ENCODE peak calls at places on chromosomes 16 and 17, in four cellular contexts. H is ovary, G is transverse colon, N is H1. K is an unnamed sample.

GRCh38 chr17:81558941-81559806 is 7.0 kb upstream of the FAAP100 start:
- DNase-seq in H (no peak), N (no peak), G (no peak), K (no peak)

GRCh38 chr17:79854080-79854861 is 15.0 kb upstream of the CBX4 start:
- DNase-seq in H (no peak), G (no peak), N (no peak), K (no peak)

GRCh38 chr16:84532299-84532724 is 27.9 kb upstream of the MEAK7 start:
- DNase-seq in G (peak; percentile 24), N (peak; percentile 87), H (peak; percentile 41), K (peak; percentile 64)

GRCh38 chr17:64022631-64023063 is 2.2 kb upstream of the ICAM2 start:
- DNase-seq in N (no peak), H (no peak), G (no peak), K (no peak)

GRCh38 chr16:15916323-15916722 is 27.9 kb upstream of the CEP20 start:
- DNase-seq in N (no peak), G (no peak), H (no peak), K (no peak)

GRCh38 chr16:2167081-2167638 is 11.6 kb downstream of the TRAF7 start:
- DNase-seq in N (no peak), G (no peak), H (no peak), K (no peak)

GRCh38 chr16:85566502-85567100 is 46.5 kb upstream of the GSE1 start:
- DNase-seq in H (no peak), G (peak; percentile 55), N (no peak), K (no peak)

GRCh38 chr16:78134944-78135619 is 35.6 kb downstream of the WWOX start:
- DNase-seq in N (no peak), H (no peak), G (no peak), K (no peak)

GRCh38 chr17:35376245-35376644 is 2.8 kb upstream of the SLFN11 start:
- DNase-seq in N (no peak), G (no peak), H (no peak), K (no peak)

GRCh38 chr16:85636234-85636812 is 23.2 kb downstream of the GSE1 start:
- DNase-seq in H (no peak), N (no peak), G (no peak), K (no peak)

GRCh38 chr16:89200850-89201466 is 621 bp upstream of the SLC22A31 start:
- DNase-seq in H (peak; percentile 41), G (no peak), N (no peak), K (no peak)

GRCh38 chr16:3787924-3788661 is 70.8 kb upstream of the TRAP1 start:
- DNase-seq in G (no peak), N (no peak), H (no peak), K (no peak)
- TF ChIP-seq POLR2A in G (no peak), N (no peak), H (no peak), K (no peak)

DNA sequence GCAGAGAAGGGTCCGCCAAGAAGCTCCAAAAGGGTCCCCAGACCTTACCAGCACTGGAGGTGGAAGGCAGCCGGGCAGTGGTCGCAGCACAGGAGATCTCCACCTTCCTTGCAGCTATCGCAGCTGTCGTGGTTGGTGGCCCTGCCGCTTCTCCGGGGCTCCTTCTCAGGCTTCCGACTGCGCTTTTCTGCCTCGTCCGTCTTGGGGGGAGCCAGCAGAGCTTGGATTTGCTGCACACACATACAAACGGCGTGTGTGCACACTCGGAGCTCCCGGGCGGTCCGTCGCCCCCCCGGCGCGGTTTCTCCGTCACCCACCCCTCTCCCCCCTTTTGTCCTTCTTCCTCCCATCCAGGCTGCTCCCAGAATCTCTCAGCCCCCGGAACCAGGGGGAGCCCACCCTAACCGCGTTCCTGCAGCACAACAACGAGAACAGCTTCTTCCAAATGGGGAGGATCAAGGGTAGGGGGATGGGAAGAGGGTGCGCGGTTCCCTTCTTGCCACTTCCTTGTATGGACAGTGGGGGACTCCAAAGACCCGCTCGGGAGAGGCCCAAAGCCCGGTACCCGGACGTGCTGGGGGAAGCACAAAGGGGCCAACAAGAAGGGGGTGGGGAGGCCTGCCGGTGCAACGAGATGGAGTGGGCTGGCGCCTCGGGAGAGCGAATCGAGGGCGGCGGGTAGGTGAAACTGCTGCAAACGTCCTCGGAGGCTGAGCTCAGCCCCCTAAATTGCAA is 1.1 kb downstream of the PHF12 start:
- DNase-seq in H (peak; percentile 74), N (no peak), G (peak; percentile 61), K (no peak)
- TF ChIP-seq EP300 in H (no peak), N (no peak), G (no peak), K (no peak)

GRCh38 chr17:75838410-75838809 is 5.8 kb downstream of the UNC13D start:
- DNase-seq in H (no peak), G (no peak), N (no peak), K (no peak)

GRCh38 chr17:75834279-75834920 is 9.8 kb downstream of the UNC13D start:
- DNase-seq in G (no peak), H (no peak), N (no peak), K (no peak)

GRCh38 chr17:75835315-75835987 is 8.8 kb downstream of the UNC13D start:
- DNase-seq in G (no peak), H (no peak), N (no peak), K (no peak)

GRCh38 chr17:75837899-75838298 is 6.3 kb downstream of the UNC13D start:
- DNase-seq in H (no peak), G (no peak), N (no peak), K (no peak)

GRCh38 chr17:75836605-75837004 is 7.6 kb downstream of the UNC13D start:
- DNase-seq in H (no peak), N (no peak), G (no peak), K (no peak)
- TF ChIP-seq POLR2A in H (no peak), N (no peak), G (no peak), K (no peak)

GRCh38 chr16:22232277-22233049 is 26.4 kb downstream of the EEF2K start:
- DNase-seq in H (no peak), G (peak; percentile 94), N (no peak), K (no peak)
- TF ChIP-seq EP300 in H (no peak), G (peak; percentile 54), N (no peak), K (no peak)

GRCh38 chr16:55048745-55049144 is 118.1 kb downstream of the IRX5 start:
- DNase-seq in G (no peak), H (no peak), N (no peak), K (no peak)

GRCh38 chr16:55046513-55046912 is 115.8 kb downstream of the IRX5 start:
- DNase-seq in G (no peak), N (no peak), H (no peak), K (no peak)

GRCh38 chr16:55046146-55046460 is 115.4 kb downstream of the IRX5 start:
- DNase-seq in H (no peak), G (no peak), N (no peak), K (no peak)

GRCh38 chr16:55047903-55048497 is 117.3 kb downstream of the IRX5 start:
- DNase-seq in N (no peak), H (no peak), G (no peak), K (no peak)

GRCh38 chr16:55047331-55047730 is 116.7 kb downstream of the IRX5 start:
- DNase-seq in H (no peak), G (no peak), N (no peak), K (no peak)
- TF ChIP-seq POLR2A in H (no peak), G (no peak), N (no peak), K (no peak)

DNA sequence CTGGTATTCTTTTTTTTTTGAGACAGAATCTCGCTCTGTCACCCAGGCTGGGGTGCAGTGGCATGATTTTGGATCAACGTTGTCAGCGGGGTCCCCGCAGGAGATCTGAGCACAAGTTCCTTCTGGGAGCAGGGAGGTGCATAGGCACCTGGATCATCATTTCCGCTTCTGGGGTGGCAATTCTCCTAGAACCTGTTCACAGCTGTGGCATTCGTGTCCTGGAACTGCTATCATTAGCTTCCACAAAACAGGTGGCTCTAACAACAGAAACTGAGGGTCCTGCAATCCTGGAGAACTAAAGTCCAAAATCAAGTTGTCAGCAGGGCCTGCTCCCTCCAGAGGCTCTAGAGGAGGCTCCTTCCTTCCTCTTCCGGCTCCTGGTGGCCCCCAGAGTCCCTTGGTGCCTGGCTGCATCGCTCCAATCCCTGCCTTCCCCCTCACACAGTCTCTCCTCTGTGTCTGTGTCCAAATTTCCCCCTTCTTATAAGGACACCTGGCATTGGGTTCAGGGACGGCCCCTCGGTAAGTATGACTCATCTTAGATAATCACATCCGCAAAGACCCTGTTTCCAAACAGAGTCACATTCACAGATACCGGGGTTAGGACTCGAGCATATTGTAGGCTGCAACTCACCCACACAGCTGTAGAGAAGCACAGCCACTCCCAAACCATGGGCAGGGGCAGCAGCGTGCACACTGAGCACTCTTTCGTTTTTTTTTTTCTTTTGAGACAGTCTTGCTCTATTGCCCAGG is 43.5 kb upstream of the KLHDC4 start:
- DNase-seq in N (no peak), H (no peak), G (peak; percentile 13), K (no peak)
- TF ChIP-seq EP300 in N (no peak), H (no peak), G (no peak), K (no peak)

GRCh38 chr17:21034350-21035235 is 8.2 kb downstream of the USP22 start:
- DNase-seq in N (no peak), G (no peak), H (no peak), K (no peak)
- TF ChIP-seq POLR2A in N (no peak), G (no peak), H (no peak), K (no peak)

GRCh38 chr17:65558683-65559311 is 2.7 kb downstream of the AXIN2 start:
- DNase-seq in G (no peak), N (no peak), H (no peak), K (no peak)

GRCh38 chr17:65560628-65561371 is 648 bp downstream of the AXIN2 start:
- DNase-seq in G (peak; percentile 88), H (peak; percentile 88), N (peak; percentile 78), K (peak; percentile 75)

GRCh38 chr17:65561394-65562205 is at the start of gene AXIN2:
- DNase-seq in N (peak; percentile 62), G (peak; percentile 92), H (peak; percentile 93), K (peak; percentile 76)

GRCh38 chr17:65559483-65559801 is 2.0 kb downstream of the AXIN2 start:
- DNase-seq in H (no peak), N (no peak), G (no peak), K (no peak)

DNA sequence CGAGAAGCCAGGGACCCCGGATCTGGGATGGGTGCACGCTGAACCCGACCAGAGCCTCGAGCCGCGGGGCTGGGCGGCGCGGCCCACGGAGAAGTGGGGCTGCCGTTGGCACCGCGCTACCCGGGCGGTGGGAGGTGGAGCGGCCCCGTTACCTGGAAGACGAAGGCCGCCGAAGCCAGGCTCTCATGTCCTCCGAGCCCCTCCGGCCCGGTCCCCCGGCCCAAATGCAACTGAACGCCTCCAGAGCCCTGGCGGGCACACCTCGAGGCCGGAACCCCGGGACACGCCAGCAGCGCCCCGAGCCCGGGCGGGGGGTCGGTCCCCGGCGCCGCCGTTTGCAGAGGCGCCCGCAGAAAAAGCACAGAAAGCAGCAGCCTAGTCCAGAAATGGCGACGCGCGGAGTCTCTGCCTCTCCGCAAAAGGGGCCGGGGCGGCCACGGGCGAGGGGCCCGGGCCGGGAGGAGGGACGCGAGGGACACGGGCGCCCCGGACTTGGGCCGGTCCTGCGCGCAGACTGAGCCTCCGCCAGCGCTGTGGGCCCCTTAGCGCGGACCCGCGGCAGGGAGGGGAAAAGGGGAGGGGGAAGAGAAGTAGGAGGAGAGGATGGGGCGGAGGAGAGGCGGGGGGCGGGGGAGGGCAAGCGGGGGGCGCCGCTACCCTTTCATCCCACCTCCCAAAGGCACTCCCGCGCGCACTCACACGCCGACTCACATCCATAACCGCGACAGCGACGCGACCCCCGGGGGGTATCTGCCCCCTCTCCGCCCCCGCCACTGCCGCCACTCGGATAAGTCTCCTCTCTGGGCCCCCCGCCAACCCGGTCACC is 1.4 kb downstream of the AXIN2 start:
- DNase-seq in H (peak; percentile 77), G (peak; percentile 43), N (no peak), K (no peak)
- TF ChIP-seq EP300 in H (no peak), G (no peak), N (no peak), K (no peak)